ENCODE peak calls at places on chromosomes 7 and 10, in five cellular contexts. One of them, this sample, is unnamed.

GRCh38 chr10:121088524-121088923 is 237.4 kb downstream of the WDR11 start:
- DNase-seq in IMR-90: no peak
- DNase-seq in HepG2: no peak
- DNase-seq in GM12878: no peak
- DNase-seq in K562: no peak
- DNase-seq in this sample: peak

GRCh38 chr10:86102446-86102845 is 264.1 kb downstream of the GRID1 start:
- DNase-seq in HepG2: no peak
- DNase-seq in GM12878: no peak
- DNase-seq in IMR-90: no peak
- DNase-seq in K562: no peak
- DNase-seq in this sample: peak

GRCh38 chr10:43361532-43362190 is 9.8 kb upstream of the FXYD4 start:
- DNase-seq in HepG2: no peak
- DNase-seq in GM12878: no peak
- DNase-seq in IMR-90: no peak
- DNase-seq in K562: no peak
- DNase-seq in this sample: no peak

GRCh38 chr10:105837951-105838350 is 1196.9 kb downstream of the SORCS3 start:
- DNase-seq in IMR-90: no peak
- DNase-seq in K562: no peak
- DNase-seq in GM12878: peak
- DNase-seq in HepG2: peak
- DNase-seq in this sample: peak

GRCh38 chr10:44747593-44748172 is 163.5 kb upstream of the TMEM72 start:
- DNase-seq in HepG2: no peak
- DNase-seq in GM12878: no peak
- DNase-seq in IMR-90: no peak
- DNase-seq in K562: no peak
- DNase-seq in this sample: no peak

GRCh38 chr10:34862892-34863291 is 47.8 kb upstream of the PARD3 start:
- DNase-seq in K562: no peak
- DNase-seq in IMR-90: no peak
- DNase-seq in GM12878: no peak
- DNase-seq in HepG2: no peak
- DNase-seq in this sample: no peak

GRCh38 chr7:69748530-69748929 is 150.3 kb downstream of the AUTS2 start:
- DNase-seq in GM12878: no peak
- DNase-seq in HepG2: no peak
- DNase-seq in IMR-90: no peak
- DNase-seq in K562: no peak
- DNase-seq in this sample: no peak

GRCh38 chr7:3103614-3104399 is 60.1 kb upstream of the CARD11 start:
- DNase-seq in IMR-90: no peak
- DNase-seq in HepG2: no peak
- DNase-seq in GM12878: no peak
- DNase-seq in K562: no peak
- DNase-seq in this sample: no peak

GRCh38 chr10:110442746-110443145 is 55.0 kb upstream of the DUSP5 start:
- DNase-seq in K562: no peak
- DNase-seq in HepG2: no peak
- DNase-seq in IMR-90: no peak
- DNase-seq in GM12878: no peak
- DNase-seq in this sample: no peak

GRCh38 chr10:125160856-125161569 is 650 bp upstream of the CTBP2 start:
- DNase-seq in K562: peak
- DNase-seq in HepG2: no peak
- DNase-seq in GM12878: no peak
- DNase-seq in IMR-90: peak
- DNase-seq in this sample: peak

GRCh38 chr10:34648507-34648906 is 166.6 kb downstream of the PARD3 start:
- DNase-seq in HepG2: no peak
- DNase-seq in GM12878: no peak
- DNase-seq in K562: no peak
- DNase-seq in IMR-90: no peak
- DNase-seq in this sample: no peak

GRCh38 chr10:124324451-124324850 is 94.3 kb downstream of the OAT start:
- DNase-seq in HepG2: no peak
- DNase-seq in K562: no peak
- DNase-seq in GM12878: no peak
- DNase-seq in IMR-90: no peak
- DNase-seq in this sample: no peak

GRCh38 chr7:1295776-1296726 is 63.4 kb downstream of the UNCX start:
- DNase-seq in HepG2: no peak
- DNase-seq in GM12878: no peak
- DNase-seq in K562: no peak
- DNase-seq in IMR-90: no peak
- DNase-seq in this sample: peak

GRCh38 chr7:15158141-15158810 is 255.7 kb upstream of the DGKB start:
- DNase-seq in K562: no peak
- DNase-seq in IMR-90: no peak
- DNase-seq in HepG2: no peak
- DNase-seq in GM12878: no peak
- DNase-seq in this sample: no peak

GRCh38 chr7:137221467-137221866 is 122.1 kb downstream of the PTN start:
- DNase-seq in K562: no peak
- DNase-seq in IMR-90: no peak
- DNase-seq in GM12878: no peak
- DNase-seq in HepG2: no peak
- DNase-seq in this sample: no peak

GRCh38 chr10:78313636-78314035 is 280.0 kb downstream of the RPS24 start:
- DNase-seq in HepG2: no peak
- DNase-seq in IMR-90: no peak
- DNase-seq in K562: no peak
- DNase-seq in GM12878: no peak
- DNase-seq in this sample: no peak

GRCh38 chr10:6694447-6695155 is 114.5 kb upstream of the PRKCQ start:
- DNase-seq in IMR-90: no peak
- DNase-seq in K562: no peak
- DNase-seq in GM12878: no peak
- DNase-seq in HepG2: no peak
- DNase-seq in this sample: no peak

GRCh38 chr7:149820622-149821190 is 17.5 kb upstream of the ZNF862 start:
- DNase-seq in HepG2: no peak
- DNase-seq in IMR-90: no peak
- DNase-seq in K562: no peak
- DNase-seq in GM12878: no peak
- DNase-seq in this sample: no peak

GRCh38 chr10:112952282-112952991 is 2.4 kb downstream of the TCF7L2 start:
- DNase-seq in K562: no peak
- DNase-seq in HepG2: no peak
- DNase-seq in GM12878: no peak
- DNase-seq in IMR-90: peak
- DNase-seq in this sample: peak

GRCh38 chr10:85548038-85548437 is 818.6 kb downstream of the GRID1 start:
- DNase-seq in IMR-90: no peak
- DNase-seq in K562: no peak
- DNase-seq in GM12878: peak
- DNase-seq in HepG2: peak
- DNase-seq in this sample: peak

GRCh38 chr7:30445770-30446169 is 32.8 kb downstream of the NOD1 start:
- DNase-seq in HepG2: peak
- DNase-seq in K562: peak
- DNase-seq in GM12878: peak
- DNase-seq in IMR-90: peak
- DNase-seq in this sample: no peak

GRCh38 chr10:79255007-79255507 is 92.2 kb upstream of the PPIF start:
- DNase-seq in GM12878: no peak
- DNase-seq in K562: no peak
- DNase-seq in HepG2: no peak
- DNase-seq in IMR-90: no peak
- DNase-seq in this sample: no peak

GRCh38 chr7:150507947-150508602 is 6.6 kb upstream of the GIMAP7 start:
- DNase-seq in K562: no peak
- DNase-seq in IMR-90: no peak
- DNase-seq in HepG2: no peak
- DNase-seq in GM12878: no peak
- DNase-seq in this sample: no peak

GRCh38 chr7:5690931-5691461 is 90.5 kb downstream of the RNF216 start:
- DNase-seq in GM12878: no peak
- DNase-seq in K562: no peak
- DNase-seq in IMR-90: no peak
- DNase-seq in HepG2: no peak
- DNase-seq in this sample: no peak

GRCh38 chr7:141660259-141660658 is 41.7 kb downstream of the DENND11 start:
- DNase-seq in GM12878: no peak
- DNase-seq in IMR-90: peak
- DNase-seq in K562: no peak
- DNase-seq in HepG2: no peak
- DNase-seq in this sample: no peak

GRCh38 chr10:124069341-124069740 is 24.1 kb downstream of the CHST15 start:
- DNase-seq in IMR-90: no peak
- DNase-seq in K562: no peak
- DNase-seq in HepG2: no peak
- DNase-seq in GM12878: no peak
- DNase-seq in this sample: no peak

GRCh38 chr10:132418520-132419416 is 21.8 kb downstream of the PWWP2B start:
- DNase-seq in IMR-90: no peak
- DNase-seq in GM12878: no peak
- DNase-seq in HepG2: no peak
- DNase-seq in K562: peak
- DNase-seq in this sample: peak

GRCh38 chr10:106573106-106573505 is 591.4 kb downstream of the SORCS1 start:
- DNase-seq in GM12878: no peak
- DNase-seq in HepG2: no peak
- DNase-seq in K562: no peak
- DNase-seq in IMR-90: peak
- DNase-seq in this sample: no peak

GRCh38 chr10:44020322-44021111 is 364.4 kb downstream of the CXCL12 start:
- DNase-seq in IMR-90: no peak
- DNase-seq in GM12878: peak
- DNase-seq in HepG2: no peak
- DNase-seq in K562: no peak
- DNase-seq in this sample: no peak

GRCh38 chr10:14016011-14016536 is 314.6 kb downstream of the FRMD4A start:
- DNase-seq in K562: no peak
- DNase-seq in IMR-90: peak
- DNase-seq in HepG2: no peak
- DNase-seq in GM12878: no peak
- DNase-seq in this sample: no peak

GRCh38 chr10:60798031-60798430 is 19.8 kb downstream of the CDK1 start:
- DNase-seq in IMR-90: peak
- DNase-seq in GM12878: no peak
- DNase-seq in HepG2: no peak
- DNase-seq in K562: no peak
- DNase-seq in this sample: no peak

DNA sequence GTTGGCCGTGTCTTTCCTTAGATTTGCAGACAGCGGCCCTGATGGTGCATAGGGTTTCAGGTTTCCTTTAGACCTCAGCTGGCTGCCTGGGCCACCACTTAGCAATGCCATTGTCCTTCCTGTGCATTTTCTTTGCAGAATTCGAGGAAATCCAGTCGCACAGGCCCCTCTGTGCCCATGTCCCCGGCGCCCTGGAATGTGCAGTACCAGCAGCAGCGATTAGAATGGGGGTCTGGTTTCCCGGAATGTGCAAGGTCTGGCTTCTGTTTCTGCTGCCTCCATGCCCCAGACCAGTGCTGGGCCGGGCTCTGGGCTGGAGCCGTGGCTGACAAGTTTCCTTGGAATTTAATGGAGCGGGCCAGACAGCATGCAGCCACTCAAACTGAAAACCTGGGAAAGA is 14.2 kb downstream of the HTRA1 start:
- DNase-seq in HepG2: no peak
- DNase-seq in IMR-90: peak
- DNase-seq in GM12878: no peak
- DNase-seq in K562: no peak
- DNase-seq in this sample: peak
- TF ChIP-seq MXI1 in HepG2: no peak
- TF ChIP-seq MXI1 in IMR-90: no peak
- TF ChIP-seq MXI1 in GM12878: no peak
- TF ChIP-seq MXI1 in K562: no peak
- TF ChIP-seq MXI1 in this sample: no peak

DNA sequence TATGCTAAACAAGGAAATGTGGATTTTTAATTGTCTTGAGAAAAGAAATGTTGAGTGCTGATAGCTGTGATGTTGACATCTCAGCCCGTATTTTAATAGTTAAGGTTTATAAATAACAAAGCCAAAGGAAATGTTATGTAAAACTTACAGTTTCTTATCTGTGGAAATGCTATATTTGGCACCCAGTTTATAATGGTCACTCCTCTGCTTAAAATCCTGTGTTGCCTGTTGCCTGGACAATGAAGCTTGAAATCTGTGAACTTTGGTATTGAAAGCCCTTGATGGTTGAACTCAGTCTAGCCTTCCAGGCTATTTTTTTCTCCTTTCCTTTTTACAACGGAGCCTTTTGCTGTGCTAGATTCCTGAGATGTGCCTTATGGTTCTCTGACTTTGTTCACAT is 46.5 kb downstream of the MCU start:
- DNase-seq in GM12878: no peak
- DNase-seq in K562: no peak
- DNase-seq in IMR-90: no peak
- DNase-seq in HepG2: peak
- DNase-seq in this sample: no peak
- TF ChIP-seq MXI1 in GM12878: no peak
- TF ChIP-seq MXI1 in K562: no peak
- TF ChIP-seq MXI1 in IMR-90: no peak
- TF ChIP-seq MXI1 in HepG2: no peak
- TF ChIP-seq MXI1 in this sample: no peak

GRCh38 chr10:119445935-119446317 is 96.6 kb downstream of the RGS10 start:
- DNase-seq in GM12878: no peak
- DNase-seq in IMR-90: no peak
- DNase-seq in K562: no peak
- DNase-seq in HepG2: no peak
- DNase-seq in this sample: no peak

GRCh38 chr10:119443970-119444660 is 98.4 kb downstream of the RGS10 start:
- DNase-seq in K562: peak
- DNase-seq in GM12878: no peak
- DNase-seq in HepG2: no peak
- DNase-seq in IMR-90: no peak
- DNase-seq in this sample: no peak

GRCh38 chr10:119445311-119445934 is 97.1 kb downstream of the RGS10 start:
- DNase-seq in HepG2: peak
- DNase-seq in IMR-90: peak
- DNase-seq in GM12878: no peak
- DNase-seq in K562: peak
- DNase-seq in this sample: peak

GRCh38 chr10:119443441-119443840 is 99.1 kb downstream of the RGS10 start:
- DNase-seq in K562: no peak
- DNase-seq in GM12878: no peak
- DNase-seq in IMR-90: no peak
- DNase-seq in HepG2: no peak
- DNase-seq in this sample: no peak

GRCh38 chr10:119444866-119445265 is 97.7 kb downstream of the RGS10 start:
- DNase-seq in K562: no peak
- DNase-seq in GM12878: no peak
- DNase-seq in HepG2: no peak
- DNase-seq in IMR-90: no peak
- DNase-seq in this sample: no peak
- TF ChIP-seq MXI1 in K562: no peak
- TF ChIP-seq MXI1 in GM12878: no peak
- TF ChIP-seq MXI1 in HepG2: no peak
- TF ChIP-seq MXI1 in IMR-90: no peak
- TF ChIP-seq MXI1 in this sample: no peak

GRCh38 chr7:121966538-121967332 is 93.8 kb downstream of the PTPRZ1 start:
- DNase-seq in IMR-90: no peak
- DNase-seq in K562: no peak
- DNase-seq in HepG2: no peak
- DNase-seq in GM12878: no peak
- DNase-seq in this sample: no peak

GRCh38 chr7:121960678-121961461 is 87.9 kb downstream of the PTPRZ1 start:
- DNase-seq in IMR-90: peak
- DNase-seq in K562: no peak
- DNase-seq in GM12878: no peak
- DNase-seq in HepG2: no peak
- DNase-seq in this sample: no peak

GRCh38 chr7:121961491-121961890 is 88.5 kb downstream of the PTPRZ1 start:
- DNase-seq in GM12878: no peak
- DNase-seq in K562: no peak
- DNase-seq in IMR-90: no peak
- DNase-seq in HepG2: no peak
- DNase-seq in this sample: no peak
- TF ChIP-seq MXI1 in GM12878: no peak
- TF ChIP-seq MXI1 in K562: no peak
- TF ChIP-seq MXI1 in IMR-90: no peak
- TF ChIP-seq MXI1 in HepG2: no peak
- TF ChIP-seq MXI1 in this sample: no peak